ENCODE peak calls at places on chromosomes 4 and X, in eight cellular contexts. P is progenitor cell of endocrine pancreas, M is transverse colon, E is iPS-NIHi11, I is dorsolateral prefrontal cortex, H is neural crest cell, U is HFF-Myc, N is iris pigment epithelial cell. O is an unnamed sample.

GRCh38 chr4:184028571-184028996 is 123.5 kb downstream of the STOX2 start:
- DNase-seq in N (no peak), U (no peak), I (no peak), H (no peak), E (no peak), M (no peak), P (no peak), O (no peak)

GRCh38 chrX:117215683-117216082 is 752.9 kb upstream of the CT83 start:
- DNase-seq in H (no peak), E (no peak), P (no peak), U (no peak), M (no peak), N (no peak), I (no peak), O (no peak)

GRCh38 chr4:138507527-138507926 is 265.4 kb upstream of the SLC7A11 start:
- DNase-seq in M (no peak), E (no peak), U (no peak), I (no peak), P (no peak), H (no peak), N (peak; percentile 95), O (no peak)

GRCh38 chr4:165152527-165152926 is 39.9 kb upstream of the TMEM192 start:
- DNase-seq in P (no peak), I (no peak), H (no peak), M (no peak), N (peak; percentile 14), U (no peak), E (no peak), O (no peak)

GRCh38 chr4:35538807-35539206 is 705.5 kb downstream of the ARAP2 start:
- DNase-seq in N (no peak), E (no peak), U (no peak), P (no peak), I (no peak), M (no peak), H (no peak), O (no peak)

GRCh38 chr4:88743696-88744095 is 46.1 kb upstream of the NAP1L5 start:
- DNase-seq in P (no peak), M (no peak), E (no peak), N (peak; percentile 93), I (no peak), U (no peak), H (no peak), O (no peak)

GRCh38 chr4:55635760-55636621 is at the start of gene NMU:
- DNase-seq in P (peak; percentile 42), M (peak; percentile 54), I (peak; percentile 20), N (no peak), E (peak; percentile 66), H (peak; percentile 23), U (no peak), O (peak; percentile 75)

GRCh38 chr4:136823020-136823419 is 709.3 kb downstream of the PCDH18 start:
- DNase-seq in I (no peak), M (no peak), E (no peak), H (no peak), P (no peak), N (no peak), U (no peak), O (no peak)

GRCh38 chr4:1242506-1243450 is 6.2 kb downstream of the CTBP1 start:
- DNase-seq in I (no peak), H (no peak), P (peak; percentile 7), N (no peak), M (peak; percentile 4), E (no peak), U (no peak), O (peak; percentile 48)

GRCh38 chrX:20412871-20413486 is 146.3 kb upstream of the RPS6KA3 start:
- DNase-seq in I (no peak), P (no peak), H (no peak), U (no peak), M (peak; percentile 34), N (no peak), E (no peak), O (no peak)

GRCh38 chr4:150178161-150178560 is 99.9 kb downstream of the DCLK2 start:
- DNase-seq in E (no peak), U (no peak), I (no peak), M (no peak), P (no peak), N (peak; percentile 57), H (no peak), O (no peak)

GRCh38 chr4:21885241-21885640 is 63.3 kb downstream of the KCNIP4 start:
- DNase-seq in U (no peak), N (peak; percentile 84), H (no peak), M (no peak), P (no peak), E (no peak), I (no peak), O (no peak)

GRCh38 chr4:13219971-13220370 is 264.2 kb downstream of the RAB28 start:
- DNase-seq in E (no peak), P (no peak), U (no peak), N (no peak), M (no peak), H (no peak), I (no peak), O (no peak)

GRCh38 chr4:8547108-8547911 is 32.9 kb upstream of the GPR78 start:
- DNase-seq in U (no peak), H (no peak), P (no peak), E (peak; percentile 84), N (peak; percentile 79), M (no peak), I (no peak), O (peak; percentile 59)

GRCh38 chr4:76989391-76990061 is 40.0 kb downstream of the SEPTIN11 start:
- DNase-seq in P (no peak), E (no peak), M (peak; percentile 54), U (no peak), N (no peak), H (no peak), I (no peak), O (no peak)

GRCh38 chrX:40096395-40097091 is 1.2 kb downstream of the BCOR start:
- DNase-seq in N (peak; percentile 62), I (no peak), U (no peak), E (no peak), P (no peak), H (no peak), M (peak; percentile 61), O (peak; percentile 82)

GRCh38 chr4:170853422-170854021 is 763.8 kb upstream of the AADAT start:
- DNase-seq in U (no peak), H (peak; percentile 45), E (peak; percentile 65), P (peak; percentile 22), N (peak; percentile 31), I (no peak), M (peak; percentile 49), O (no peak)

GRCh38 chrX:44012484-44013096 is 39.4 kb upstream of the NDP start:
- DNase-seq in H (no peak), M (peak; percentile 9), E (no peak), P (no peak), U (no peak), I (no peak), N (peak; percentile 55), O (no peak)

GRCh38 chr4:165288639-165289428 is 38.6 kb upstream of the MSMO1 start:
- DNase-seq in H (no peak), U (peak; percentile 27), M (no peak), N (peak; percentile 89), P (no peak), E (no peak), I (no peak), O (no peak)

GRCh38 chr4:122819708-122820449 is 6.8 kb upstream of the FGF2 start:
- DNase-seq in N (peak; percentile 82), E (no peak), M (no peak), I (no peak), H (no peak), P (no peak), U (no peak), O (no peak)

GRCh38 chrX:68503830-68504229 is 5.0 kb downstream of the YIPF6 start:
- DNase-seq in I (no peak), N (peak; percentile 30), H (no peak), U (no peak), M (no peak), P (no peak), E (no peak), O (no peak)

GRCh38 chr4:3041192-3042142 is 32.9 kb downstream of the HTT-AS start:
- DNase-seq in N (peak; percentile 15), U (peak; percentile 9), M (peak; percentile 58), E (peak; percentile 39), I (peak; percentile 22), H (no peak), P (no peak), O (peak; percentile 39)

GRCh38 chrX:111869639-111870034 is 6.3 kb upstream of the TRPC5OS start:
- DNase-seq in H (peak; percentile 52), E (peak; percentile 47), P (peak; percentile 24), I (no peak), U (no peak), M (peak; percentile 7), N (peak; percentile 52), O (no peak)

GRCh38 chrX:69021561-69021960 is 143.7 kb downstream of the PJA1 start:
- DNase-seq in M (no peak), N (no peak), I (no peak), E (no peak), H (no peak), U (no peak), P (no peak), O (no peak)

GRCh38 chr4:4866124-4866832 is 6.8 kb downstream of the MSX1 start:
- DNase-seq in H (no peak), E (no peak), P (no peak), M (no peak), U (no peak), I (no peak), N (no peak), O (no peak)

GRCh38 chrX:109995155-109995554 is 7.8 kb upstream of the TMEM164 start:
- DNase-seq in H (no peak), P (no peak), M (no peak), E (no peak), N (no peak), I (no peak), U (no peak), O (no peak)

GRCh38 chr4:10335050-10335449 is 122.2 kb downstream of the ZNF518B start:
- DNase-seq in N (no peak), I (no peak), E (no peak), P (no peak), U (no peak), M (no peak), H (no peak), O (no peak)

GRCh38 chr4:25174674-25175073 is 14.4 kb upstream of the SEPSECS start:
- DNase-seq in H (no peak), E (no peak), I (no peak), P (no peak), N (peak; percentile 20), M (no peak), U (no peak), O (no peak)

GRCh38 chr4:121898150-121898549 is 27.9 kb upstream of the BBS7 start:
- DNase-seq in U (no peak), I (no peak), P (no peak), M (peak; percentile 12), N (no peak), E (no peak), H (no peak), O (no peak)